ENCODE peak calls at places on chromosomes 2 and 18, in five cellular contexts. One of them, this sample, is unnamed. For H3K4me1, the result is how much of the 10 kb centered on the place peaks cover.

GRCh38 chr18:47184419-47185050 is 8.4 kb upstream of the IER3IP1 start:
- DNase-seq in foreskin keratinocyte: peak
- DNase-seq in A549: no peak
- DNase-seq in GM23248: peak
- DNase-seq in heart left ventricle: no peak
- DNase-seq in this sample: no peak

GRCh38 chr18:54269924-54270844 is 867 bp downstream of the POLI start:
- DNase-seq in foreskin keratinocyte: peak
- DNase-seq in A549: peak
- DNase-seq in GM23248: peak
- DNase-seq in heart left ventricle: no peak
- DNase-seq in this sample: no peak

GRCh38 chr2:201858781-201859180 is 52.4 kb downstream of the CDK15 start:
- DNase-seq in foreskin keratinocyte: peak
- DNase-seq in A549: no peak
- DNase-seq in GM23248: peak
- DNase-seq in heart left ventricle: no peak
- DNase-seq in this sample: peak

GRCh38 chr2:178177066-178177679 is 17.1 kb upstream of the OSBPL6 start:
- DNase-seq in foreskin keratinocyte: peak
- DNase-seq in A549: no peak
- DNase-seq in GM23248: peak
- DNase-seq in heart left ventricle: no peak
- DNase-seq in this sample: no peak

GRCh38 chr2:151525872-151526271 is 116.2 kb downstream of the RIF1 start:
- DNase-seq in foreskin keratinocyte: no peak
- DNase-seq in A549: no peak
- DNase-seq in GM23248: no peak
- DNase-seq in heart left ventricle: no peak
- DNase-seq in this sample: no peak

GRCh38 chr2:66189598-66189997 is 245.3 kb upstream of the MEIS1 start:
- DNase-seq in foreskin keratinocyte: peak
- DNase-seq in A549: no peak
- DNase-seq in GM23248: peak
- DNase-seq in heart left ventricle: no peak
- DNase-seq in this sample: no peak

GRCh38 chr2:9251154-9252001 is 44.8 kb downstream of the ASAP2 start:
- DNase-seq in foreskin keratinocyte: peak
- DNase-seq in A549: peak
- DNase-seq in GM23248: peak
- DNase-seq in heart left ventricle: no peak
- DNase-seq in this sample: no peak

GRCh38 chr18:77111449-77112160 is 21.0 kb downstream of the MBP start:
- DNase-seq in foreskin keratinocyte: peak
- DNase-seq in A549: no peak
- DNase-seq in GM23248: no peak
- DNase-seq in heart left ventricle: no peak
- DNase-seq in this sample: no peak

GRCh38 chr18:28735731-28736130 is 558.8 kb upstream of the CDH2 start:
- DNase-seq in foreskin keratinocyte: peak
- DNase-seq in A549: no peak
- DNase-seq in GM23248: peak
- DNase-seq in heart left ventricle: no peak
- DNase-seq in this sample: no peak

GRCh38 chr2:96075199-96075771 is 40.6 kb upstream of the GPAT2 start:
- DNase-seq in foreskin keratinocyte: no peak
- DNase-seq in A549: no peak
- DNase-seq in GM23248: no peak
- DNase-seq in heart left ventricle: no peak
- DNase-seq in this sample: no peak

GRCh38 chr2:168517801-168518200 is 61.7 kb downstream of the CERS6 start:
- DNase-seq in foreskin keratinocyte: peak
- DNase-seq in A549: no peak
- DNase-seq in GM23248: peak
- DNase-seq in heart left ventricle: no peak
- DNase-seq in this sample: no peak

GRCh38 chr18:74217476-74218143 is 69.3 kb downstream of the TIMM21 start:
- DNase-seq in foreskin keratinocyte: no peak
- DNase-seq in A549: no peak
- DNase-seq in GM23248: no peak
- DNase-seq in heart left ventricle: no peak
- DNase-seq in this sample: no peak

GRCh38 chr18:75264195-75264594 is 53.6 kb downstream of the TSHZ1 start:
- DNase-seq in foreskin keratinocyte: no peak
- DNase-seq in A549: no peak
- DNase-seq in GM23248: no peak
- DNase-seq in heart left ventricle: no peak
- DNase-seq in this sample: no peak

GRCh38 chr2:5696741-5697521 is 4.7 kb downstream of the SOX11 start:
- DNase-seq in foreskin keratinocyte: peak
- DNase-seq in A549: no peak
- DNase-seq in GM23248: peak
- DNase-seq in heart left ventricle: no peak
- DNase-seq in this sample: no peak

GRCh38 chr2:239236043-239236807 is 164.6 kb downstream of the HDAC4 start:
- DNase-seq in foreskin keratinocyte: no peak
- DNase-seq in A549: no peak
- DNase-seq in GM23248: peak
- DNase-seq in heart left ventricle: no peak
- DNase-seq in this sample: no peak

GRCh38 chr2:105238664-105239240 is 2.8 kb upstream of the GPR45 start:
- DNase-seq in foreskin keratinocyte: no peak
- DNase-seq in A549: no peak
- DNase-seq in GM23248: no peak
- DNase-seq in heart left ventricle: no peak
- DNase-seq in this sample: no peak

GRCh38 chr2:20559277-20559676 is 91.6 kb downstream of the HS1BP3 start:
- DNase-seq in foreskin keratinocyte: no peak
- DNase-seq in A549: no peak
- DNase-seq in GM23248: no peak
- DNase-seq in heart left ventricle: no peak
- DNase-seq in this sample: no peak
- H3K4me1 ChIP-seq in foreskin keratinocyte: under half
- H3K4me1 ChIP-seq in A549: under half
- H3K4me1 ChIP-seq in GM23248: under half
- H3K4me1 ChIP-seq in heart left ventricle: under half
- H3K4me1 ChIP-seq in this sample: under half

GRCh38 chr18:79459946-79460345 is 64.2 kb downstream of the NFATC1 start:
- DNase-seq in foreskin keratinocyte: no peak
- DNase-seq in A549: no peak
- DNase-seq in GM23248: no peak
- DNase-seq in heart left ventricle: no peak
- DNase-seq in this sample: no peak

GRCh38 chr18:79461627-79462026 is 65.9 kb downstream of the NFATC1 start:
- DNase-seq in foreskin keratinocyte: no peak
- DNase-seq in A549: no peak
- DNase-seq in GM23248: no peak
- DNase-seq in heart left ventricle: no peak
- DNase-seq in this sample: no peak

GRCh38 chr18:79458917-79459803 is 63.4 kb downstream of the NFATC1 start:
- DNase-seq in foreskin keratinocyte: no peak
- DNase-seq in A549: no peak
- DNase-seq in GM23248: no peak
- DNase-seq in heart left ventricle: peak
- DNase-seq in this sample: no peak

GRCh38 chr18:79458131-79458838 is 62.6 kb downstream of the NFATC1 start:
- DNase-seq in foreskin keratinocyte: peak
- DNase-seq in A549: peak
- DNase-seq in GM23248: peak
- DNase-seq in heart left ventricle: peak
- DNase-seq in this sample: no peak

GRCh38 chr18:79460445-79461300 is 64.9 kb downstream of the NFATC1 start:
- DNase-seq in foreskin keratinocyte: no peak
- DNase-seq in A549: no peak
- DNase-seq in GM23248: no peak
- DNase-seq in heart left ventricle: no peak
- DNase-seq in this sample: no peak
- H3K4me1 ChIP-seq in foreskin keratinocyte: under half
- H3K4me1 ChIP-seq in A549: under half
- H3K4me1 ChIP-seq in GM23248: under half
- H3K4me1 ChIP-seq in heart left ventricle: under half
- H3K4me1 ChIP-seq in this sample: under half

GRCh38 chr2:191629001-191629453 is 48.9 kb upstream of the NABP1 start:
- DNase-seq in foreskin keratinocyte: no peak
- DNase-seq in A549: no peak
- DNase-seq in GM23248: no peak
- DNase-seq in heart left ventricle: no peak
- DNase-seq in this sample: no peak

GRCh38 chr2:191627518-191627917 is 50.4 kb upstream of the NABP1 start:
- DNase-seq in foreskin keratinocyte: no peak
- DNase-seq in A549: no peak
- DNase-seq in GM23248: no peak
- DNase-seq in heart left ventricle: no peak
- DNase-seq in this sample: no peak

GRCh38 chr2:191622374-191623320 is 55.3 kb upstream of the NABP1 start:
- DNase-seq in foreskin keratinocyte: peak
- DNase-seq in A549: no peak
- DNase-seq in GM23248: no peak
- DNase-seq in heart left ventricle: no peak
- DNase-seq in this sample: no peak

GRCh38 chr2:191626497-191627151 is 51.3 kb upstream of the NABP1 start:
- DNase-seq in foreskin keratinocyte: peak
- DNase-seq in A549: no peak
- DNase-seq in GM23248: peak
- DNase-seq in heart left ventricle: no peak
- DNase-seq in this sample: no peak

GRCh38 chr2:191625016-191625415 is 52.9 kb upstream of the NABP1 start:
- DNase-seq in foreskin keratinocyte: no peak
- DNase-seq in A549: no peak
- DNase-seq in GM23248: no peak
- DNase-seq in heart left ventricle: no peak
- DNase-seq in this sample: no peak
- H3K4me1 ChIP-seq in foreskin keratinocyte: under half
- H3K4me1 ChIP-seq in A549: under half
- H3K4me1 ChIP-seq in GM23248: under half
- H3K4me1 ChIP-seq in heart left ventricle: under half
- H3K4me1 ChIP-seq in this sample: under half

DNA sequence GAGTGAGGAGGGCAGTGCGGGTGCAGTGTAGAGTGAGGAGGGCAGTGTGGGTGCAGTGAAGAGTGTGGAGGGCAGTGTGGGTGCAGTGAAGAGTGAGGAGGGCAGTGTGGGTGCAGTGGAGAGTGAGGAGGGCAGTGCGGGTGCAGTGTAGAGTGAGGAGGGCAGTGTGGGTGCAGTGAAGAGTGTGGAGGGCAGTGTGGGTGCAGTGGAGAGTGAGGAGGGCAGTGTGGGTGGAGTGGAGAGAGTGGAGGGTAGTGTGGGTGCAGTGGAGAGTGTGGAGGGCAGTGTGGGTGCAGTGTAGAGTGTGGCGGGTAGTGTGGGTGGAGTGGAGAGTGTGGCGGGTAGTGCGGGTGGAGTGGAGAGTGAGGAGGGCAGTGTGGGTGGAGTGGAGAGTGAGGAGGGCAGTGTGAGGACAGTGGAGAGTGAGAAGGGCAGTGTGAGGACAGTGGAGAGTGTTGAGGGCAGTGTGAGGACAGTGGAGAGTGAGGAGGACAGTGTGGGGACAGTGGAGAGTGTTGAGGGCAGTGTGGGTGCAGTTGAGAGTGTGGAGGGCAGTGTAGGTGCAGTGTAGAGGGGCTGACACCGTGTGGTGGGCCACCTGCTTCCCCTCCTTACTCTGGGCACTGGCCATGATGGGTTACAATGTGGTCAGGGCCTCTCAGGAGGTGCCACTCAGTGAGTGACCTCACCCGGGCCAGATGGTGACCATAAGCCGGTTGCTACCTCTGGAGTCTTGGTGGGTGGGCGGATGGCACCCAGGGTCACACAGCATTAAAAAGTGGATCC is 28.5 kb downstream of the INPP4A start:
- DNase-seq in foreskin keratinocyte: no peak
- DNase-seq in A549: no peak
- DNase-seq in GM23248: no peak
- DNase-seq in heart left ventricle: no peak
- DNase-seq in this sample: no peak
- H3K4me1 ChIP-seq in foreskin keratinocyte: under half
- H3K4me1 ChIP-seq in A549: under half
- H3K4me1 ChIP-seq in GM23248: under half
- H3K4me1 ChIP-seq in heart left ventricle: half or more
- H3K4me1 ChIP-seq in this sample: under half

This sample was measured in HAP-1.